ENCODE peak calls at places on chromosomes 5 and 9, in four cellular contexts. F is K562; X is Peyer's patch; N is CD8-positive, alpha-beta memory T cell. C is an unnamed sample.

GRCh38 chr9:12934515-12935301 is 159.9 kb downstream of the LURAP1L start:
- DNase-seq in F (no peak), N (no peak), X (no peak), C (no peak)

GRCh38 chr9:37037744-37038640 is 3.9 kb upstream of the PAX5 start:
- DNase-seq in N (no peak), F (no peak), X (peak; percentile 67), C (no peak)

GRCh38 chr9:113651896-113652295 is 188.4 kb downstream of the RGS3 start:
- DNase-seq in F (no peak), N (no peak), X (no peak), C (no peak)

GRCh38 chr5:171521219-171521633 is 101.8 kb downstream of the FGF18 start:
- DNase-seq in N (no peak), X (no peak), F (no peak), C (no peak)

GRCh38 chr5:5589146-5589826 is 166.8 kb downstream of the ICE1 start:
- DNase-seq in F (no peak), N (no peak), X (no peak), C (no peak)

GRCh38 chr5:36836831-36837230 is 39.7 kb upstream of the NIPBL start:
- DNase-seq in F (no peak), X (no peak), N (no peak), C (no peak)

GRCh38 chr5:109739741-109740140 is 50.0 kb downstream of the MAN2A1 start:
- DNase-seq in X (no peak), N (no peak), F (no peak), C (no peak)

GRCh38 chr9:132239999-132240859 is 78.4 kb downstream of the NTNG2 start:
- DNase-seq in N (peak; percentile 15), X (no peak), F (no peak), C (no peak)

GRCh38 chr5:54884195-54884536 is 101.2 kb downstream of the ESM1 start:
- DNase-seq in F (no peak), N (no peak), X (no peak), C (no peak)

GRCh38 chr9:125025584-125025983 is 84.7 kb upstream of the GOLGA1 start:
- DNase-seq in N (no peak), X (no peak), F (no peak), C (no peak)

GRCh38 chr9:111622626-111623025 is 8.5 kb upstream of the DNAJC25 start:
- DNase-seq in X (no peak), N (no peak), F (no peak), C (no peak)

GRCh38 chr9:19998823-19999455 is 210.1 kb upstream of the SLC24A2 start:
- DNase-seq in N (no peak), X (no peak), F (no peak), C (no peak)

GRCh38 chr9:93891549-93892310 is 63.4 kb downstream of the BARX1 start:
- DNase-seq in N (no peak), X (no peak), F (no peak), C (no peak)

GRCh38 chr9:10571699-10572098 is 41.1 kb downstream of the PTPRD start:
- DNase-seq in X (no peak), F (no peak), N (no peak), C (no peak)

GRCh38 chr9:13731637-13732036 is 452.1 kb upstream of the MPDZ start:
- DNase-seq in N (no peak), X (no peak), F (no peak), C (no peak)

GRCh38 chr9:128121924-128122808 is 5.4 kb downstream of the PTGES2 start:
- DNase-seq in F (no peak), X (no peak), N (no peak), C (no peak)

GRCh38 chr5:168755548-168756093 is 176.5 kb upstream of the PANK3 start:
- DNase-seq in X (no peak), F (no peak), N (no peak), C (no peak)

GRCh38 chr5:161630948-161631347 is 54.6 kb upstream of the GABRA6 start:
- DNase-seq in F (no peak), X (no peak), N (no peak), C (no peak)

GRCh38 chr9:94079236-94079635 is 5.0 kb upstream of the PTPDC1 start:
- DNase-seq in N (no peak), F (no peak), X (no peak), C (no peak)

GRCh38 chr5:428754-429452 is 14.1 kb upstream of the EXOC3 start:
- DNase-seq in F (no peak), N (no peak), X (no peak), C (no peak)

GRCh38 chr5:170109059-170110031 is 3.6 kb downstream of the FOXI1 start:
- DNase-seq in F (no peak), X (no peak), N (no peak), C (no peak)

GRCh38 chr5:151739939-151740335 is 18.5 kb downstream of the ATOX1 start:
- DNase-seq in N (no peak), X (no peak), F (no peak), C (no peak)

GRCh38 chr5:171250738-171251137 is 58.3 kb upstream of the TLX3 start:
- DNase-seq in N (no peak), X (no peak), F (no peak), C (no peak)

GRCh38 chr9:89623925-89624420 is 19.2 kb downstream of the GADD45G start:
- DNase-seq in F (no peak), X (no peak), N (no peak), C (no peak)

GRCh38 chr9:113219972-113220371 is 1.1 kb downstream of the FKBP15 start:
- DNase-seq in X (no peak), F (peak; percentile 21), N (no peak), C (no peak)

GRCh38 chr9:99000480-99001395 is 57.0 kb downstream of the COL15A1 start:
- DNase-seq in F (peak; percentile 82), X (peak; percentile 65), N (peak; percentile 45), C (peak; percentile 39)

GRCh38 chr9:33435821-33436277 is 11.5 kb downstream of the AQP3 start:
- DNase-seq in F (no peak), X (no peak), N (no peak), C (no peak)

GRCh38 chr9:114212841-114213240 is 57.5 kb downstream of the COL27A1 start:
- DNase-seq in N (no peak), X (no peak), F (no peak), C (no peak)

GRCh38 chr5:100654895-100655294 is 119.7 kb downstream of the FAM174A start:
- DNase-seq in F (no peak), X (no peak), N (no peak), C (no peak)

GRCh38 chr5:138963763-138964371 is 88.7 kb upstream of the LRRTM2 start:
- DNase-seq in F (no peak), X (no peak), N (no peak), C (no peak)

GRCh38 chr9:132043708-132044107 is 36.0 kb downstream of the MED27 start:
- DNase-seq in N (no peak), F (no peak), X (no peak), C (no peak)

GRCh38 chr5:45411971-45412612 is 284.1 kb downstream of the HCN1 start:
- DNase-seq in N (no peak), F (no peak), X (no peak), C (no peak)

GRCh38 chr5:177594071-177594470 is 2.1 kb downstream of the TMED9 start:
- DNase-seq in N (no peak), F (no peak), X (no peak), C (no peak)

GRCh38 chr5:21154526-21154925 is 1166.5 kb upstream of the CDH18 start:
- DNase-seq in X (no peak), F (no peak), N (no peak), C (no peak)

GRCh38 chr9:117494401-117495130 is 79.7 kb upstream of the ASTN2 start:
- DNase-seq in N (no peak), X (no peak), F (no peak), C (no peak)

GRCh38 chr9:129337287-129338140 is 159.5 kb upstream of the IER5L start:
- DNase-seq in X (no peak), F (no peak), N (no peak), C (no peak)

GRCh38 chr5:91024160-91024559 is 359.0 kb downstream of the ARRDC3 start:
- DNase-seq in X (no peak), N (no peak), F (no peak), C (no peak)
- H3K4me1 ChIP-seq in X (no peaks in the 10 kb centered on the region), N (no peaks in the 10 kb centered on the region), F (peaks cover 9% of the 10 kb centered on the region), C (no peaks in the 10 kb centered on the region)

GRCh38 chr9:120366646-120367019 is 213.3 kb downstream of the CDK5RAP2 start:
- DNase-seq in N (no peak), F (no peak), X (no peak), C (no peak)
- H3K4me1 ChIP-seq in N (no peaks in the 10 kb centered on the region), F (no peaks in the 10 kb centered on the region), X (no peaks in the 10 kb centered on the region), C (no peaks in the 10 kb centered on the region)

GRCh38 chr9:70080481-70081119 is 37.0 kb downstream of the MAMDC2 start:
- DNase-seq in N (no peak), F (no peak), X (no peak), C (no peak)

GRCh38 chr9:70076678-70077077 is 33.0 kb downstream of the MAMDC2 start:
- DNase-seq in N (no peak), X (no peak), F (no peak), C (no peak)

GRCh38 chr9:70081120-70081495 is 37.5 kb downstream of the MAMDC2 start:
- DNase-seq in X (no peak), N (no peak), F (no peak), C (no peak)

GRCh38 chr9:70083429-70083828 is 39.8 kb downstream of the MAMDC2 start:
- DNase-seq in F (no peak), N (no peak), X (no peak), C (no peak)

DNA sequence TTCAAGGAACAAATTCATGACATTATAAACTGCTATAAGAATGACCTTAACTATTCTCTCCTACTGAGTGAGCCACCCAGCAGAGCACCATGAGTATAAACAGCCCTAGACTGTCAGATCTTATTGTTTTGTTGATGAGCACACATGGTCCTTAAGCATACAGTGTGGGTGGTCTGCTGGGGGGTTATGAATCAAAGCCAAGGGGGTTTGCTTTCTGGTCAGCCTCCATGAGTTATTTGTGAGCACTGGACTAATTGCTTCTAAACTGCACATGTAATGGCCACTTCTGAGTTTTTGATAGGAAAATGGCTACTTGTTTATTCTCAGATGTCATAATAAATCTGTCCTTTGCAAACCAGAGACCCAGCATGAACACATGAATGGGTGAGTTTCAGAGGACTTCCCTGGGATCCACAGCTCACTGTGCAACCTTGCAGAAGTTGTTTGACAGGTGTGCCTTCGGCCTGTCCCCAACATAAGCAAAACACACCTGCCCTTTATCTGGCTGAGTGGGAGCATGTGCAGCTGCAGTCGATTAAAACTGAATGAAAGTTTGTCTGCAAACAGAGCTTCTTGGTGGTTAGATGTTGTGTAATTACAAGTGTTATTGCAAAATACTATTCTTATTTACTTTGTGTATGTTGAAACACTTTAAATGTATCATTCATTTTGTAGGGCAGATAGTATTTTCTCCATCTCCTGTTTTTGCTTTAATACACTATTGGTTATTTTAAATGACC is 35.9 kb downstream of the MAMDC2 start:
- DNase-seq in N (no peak), F (no peak), X (no peak), C (no peak)
- H3K4me1 ChIP-seq in N (no peaks in the 10 kb centered on the region), F (no peaks in the 10 kb centered on the region), X (no peaks in the 10 kb centered on the region), C (no peaks in the 10 kb centered on the region)

GRCh38 chr5:150575745-150576448 is 64.6 kb upstream of the SYNPO start:
- DNase-seq in N (no peak), F (no peak), X (no peak), C (no peak)

GRCh38 chr5:150574818-150575537 is 65.5 kb upstream of the SYNPO start:
- DNase-seq in F (no peak), X (no peak), N (no peak), C (no peak)

GRCh38 chr5:150573867-150574817 is 66.2 kb downstream of the NDST1 start:
- DNase-seq in N (no peak), X (no peak), F (peak; percentile 20), C (no peak)

GRCh38 chr5:150571836-150572235 is 63.9 kb downstream of the NDST1 start:
- DNase-seq in F (no peak), X (no peak), N (no peak), C (no peak)

GRCh38 chr5:150573216-150573615 is 65.3 kb downstream of the NDST1 start:
- DNase-seq in F (no peak), X (no peak), N (no peak), C (no peak)
- H3K4me1 ChIP-seq in F (peaks cover 5% of the 10 kb centered on the region), X (no peaks in the 10 kb centered on the region), N (no peaks in the 10 kb centered on the region), C (no peaks in the 10 kb centered on the region)

C was measured in CD4-positive, CD25-positive, alpha-beta regulatory T cell.